ENCODE peak calls at places on chromosomes 12 and 14, in six cellular contexts. G is endothelial cell, O is K562, R is glutamatergic neuron, Z is lung, M is upper lobe of right lung. J is an unnamed sample.

GRCh38 chr12:131047789-131048610 is 94.3 kb downstream of the ADGRD1 start:
- DNase-seq in M (peak), Z (no peak), O (peak), R (no peak), G (no peak), J (peak)

GRCh38 chr14:22657861-22658260 is 13.7 kb upstream of the OR6J1 start:
- DNase-seq in M (no peak), G (no peak), R (no peak), O (no peak), Z (no peak), J (no peak)

GRCh38 chr14:78987006-78987405 is 816.8 kb downstream of the NRXN3 start:
- DNase-seq in G (no peak), M (no peak), R (no peak), Z (no peak), O (no peak), J (no peak)

GRCh38 chr12:58443273-58443980 is 476.9 kb downstream of the LRIG3 start:
- DNase-seq in G (peak), Z (no peak), R (peak), M (no peak), O (no peak), J (no peak)

GRCh38 chr12:24901975-24902461 is 46.9 kb downstream of the BCAT1 start:
- DNase-seq in R (peak), G (peak), Z (no peak), O (no peak), M (no peak), J (peak)

GRCh38 chr12:15931590-15932053 is 20.5 kb downstream of the DERA start:
- DNase-seq in G (no peak), O (no peak), R (no peak), M (no peak), Z (no peak), J (peak)

GRCh38 chr12:132872975-132873421 is 14.4 kb downstream of the CHFR start:
- DNase-seq in G (no peak), R (no peak), O (no peak), Z (no peak), M (no peak), J (no peak)

GRCh38 chr14:105092124-105092911 is 27.1 kb upstream of the GPR132 start:
- DNase-seq in Z (no peak), O (no peak), R (no peak), G (no peak), M (peak), J (peak)

GRCh38 chr14:90556050-90556477 is 159.2 kb downstream of the CALM1 start:
- DNase-seq in R (peak), M (no peak), G (peak), O (no peak), Z (no peak), J (peak)

GRCh38 chr14:23339506-23340268 is 13.0 kb downstream of the SLC22A17 start:
- DNase-seq in O (no peak), R (no peak), G (no peak), Z (no peak), M (no peak), J (no peak)

GRCh38 chr12:12943589-12944260 is 8.2 kb downstream of the GPRC5D start:
- DNase-seq in O (no peak), R (no peak), Z (no peak), G (no peak), M (no peak), J (no peak)

GRCh38 chr14:61362072-61362750 is 40.8 kb downstream of the PRKCH start:
- DNase-seq in R (no peak), O (no peak), M (no peak), G (no peak), Z (no peak), J (no peak)

GRCh38 chr12:82757059-82757458 is 70.4 kb downstream of the TMTC2 start:
- DNase-seq in M (no peak), Z (no peak), G (no peak), O (no peak), R (no peak), J (no peak)

GRCh38 chr14:96080571-96080970 is 41.4 kb downstream of the C14orf132 start:
- DNase-seq in G (no peak), M (no peak), O (no peak), Z (no peak), R (no peak), J (no peak)

GRCh38 chr14:68785817-68786490 is 6.9 kb downstream of the ZFP36L1 start:
- DNase-seq in Z (no peak), R (no peak), O (no peak), M (no peak), G (no peak), J (no peak)

GRCh38 chr12:39884616-39885125 is 221.2 kb downstream of the SLC2A13 start:
- DNase-seq in O (no peak), Z (no peak), R (no peak), M (no peak), G (no peak), J (no peak)

GRCh38 chr12:91978143-91978542 is 167.5 kb downstream of the BTG1 start:
- DNase-seq in R (no peak), Z (no peak), G (no peak), M (no peak), O (no peak), J (no peak)

GRCh38 chr14:105023791-105024480 is 3.1 kb upstream of the CDCA4 start:
- DNase-seq in R (no peak), G (no peak), Z (no peak), O (no peak), M (no peak), J (no peak)

GRCh38 chr12:98870521-98870920 is 225.4 kb downstream of the APAF1 start:
- DNase-seq in M (no peak), G (no peak), O (no peak), R (no peak), Z (no peak), J (no peak)

GRCh38 chr14:99707420-99707819 is 23.3 kb downstream of the CYP46A1 start:
- DNase-seq in M (no peak), R (no peak), G (no peak), Z (no peak), O (no peak), J (no peak)

GRCh38 chr12:122145505-122146330 is 28.3 kb downstream of the IL31 start:
- DNase-seq in R (no peak), Z (no peak), O (no peak), M (no peak), G (no peak), J (no peak)

GRCh38 chr14:85037411-85037810 is 492.5 kb upstream of the FLRT2 start:
- DNase-seq in R (no peak), G (no peak), M (no peak), O (no peak), Z (no peak), J (no peak)

GRCh38 chr12:12786371-12786715 is 884 bp downstream of the APOLD1 start:
- DNase-seq in Z (no peak), M (no peak), O (no peak), R (no peak), G (no peak), J (no peak)

GRCh38 chr12:95506707-95507523 is 33.0 kb downstream of the METAP2 start:
- DNase-seq in Z (no peak), R (no peak), O (no peak), G (no peak), M (no peak), J (no peak)

GRCh38 chr14:100838493-100839440 is 12.8 kb downstream of the MEG3 start:
- DNase-seq in O (no peak), Z (no peak), G (no peak), M (no peak), R (no peak), J (peak)

GRCh38 chr14:53389207-53389606 is 236.1 kb upstream of the DDHD1 start:
- DNase-seq in Z (no peak), M (no peak), O (no peak), G (no peak), R (no peak), J (no peak)

GRCh38 chr14:104784846-104785707 is 10.5 kb downstream of the AKT1 start:
- DNase-seq in G (no peak), O (no peak), Z (peak), R (peak), M (peak), J (no peak)

GRCh38 chr14:100900837-100901390 is 2.6 kb downstream of the RTL1 start:
- DNase-seq in G (peak), R (peak), Z (peak), O (peak), M (no peak), J (peak)

GRCh38 chr14:33959692-33960151 is 8.8 kb upstream of the EGLN3 start:
- DNase-seq in O (no peak), Z (no peak), M (no peak), G (peak), R (peak), J (no peak)

GRCh38 chr12:120466560-120467315 is 2.8 kb downstream of the SRSF9 start:
- DNase-seq in R (peak), Z (no peak), O (no peak), M (no peak), G (peak), J (peak)

GRCh38 chr14:23227566-23227965 is 10.2 kb upstream of the RNF212B start:
- DNase-seq in Z (no peak), O (no peak), M (no peak), R (no peak), G (no peak), J (no peak)

GRCh38 chr12:65019696-65020095 is 101.4 kb downstream of the WIF1 start:
- DNase-seq in M (no peak), Z (no peak), R (no peak), O (no peak), G (no peak), J (no peak)

GRCh38 chr14:91047174-91047753 is 13.2 kb downstream of the RPS6KA5 start:
- DNase-seq in Z (no peak), R (no peak), M (no peak), O (no peak), G (no peak), J (no peak)

DNA sequence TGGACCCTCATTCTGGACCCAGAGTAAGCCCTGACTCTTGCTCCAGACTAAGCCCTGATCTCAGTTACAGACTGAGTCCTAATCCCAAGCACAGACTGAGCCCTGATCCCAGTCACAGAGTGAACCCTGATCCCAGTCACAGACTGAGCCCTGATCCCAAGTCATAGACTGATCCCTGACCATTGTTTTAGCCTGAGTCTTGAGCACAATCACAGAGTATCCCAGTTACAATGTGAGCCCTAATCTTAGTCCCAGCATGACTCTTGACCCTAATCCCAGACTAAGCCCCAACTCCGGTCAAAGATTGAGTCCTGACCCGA is 240.6 kb downstream of the RBM19 start:
- DNase-seq in R (no peak), Z (no peak), O (no peak), G (no peak), M (no peak), J (no peak)
- TF ChIP-seq CTCF in R (no peak), Z (no peak), O (no peak), G (no peak), M (no peak), J (no peak)

GRCh38 chr12:19997996-19998395 is 370.3 kb upstream of the PDE3A start:
- DNase-seq in R (no peak), O (no peak), Z (no peak), G (no peak), M (no peak), J (no peak)

GRCh38 chr12:19992311-19992710 is 376.0 kb upstream of the PDE3A start:
- DNase-seq in M (no peak), O (no peak), G (no peak), Z (no peak), R (no peak), J (no peak)

GRCh38 chr12:19998968-19999792 is 369.2 kb upstream of the PDE3A start:
- DNase-seq in Z (no peak), R (no peak), G (no peak), O (no peak), M (no peak), J (no peak)

GRCh38 chr12:19999793-20000138 is 368.6 kb upstream of the PDE3A start:
- DNase-seq in M (no peak), R (no peak), Z (no peak), G (no peak), O (no peak), J (no peak)

GRCh38 chr12:19994970-19995369 is 373.4 kb upstream of the PDE3A start:
- DNase-seq in Z (no peak), M (no peak), R (no peak), G (no peak), O (no peak), J (no peak)
- TF ChIP-seq CTCF in Z (no peak), M (peak), R (no peak), G (no peak), O (no peak), J (no peak)

GRCh38 chr14:20836668-20837338 is 34.2 kb upstream of the RNASE1 start:
- DNase-seq in M (no peak), G (no peak), O (no peak), Z (no peak), R (no peak), J (no peak)
- TF ChIP-seq CTCF in M (peak), G (peak), O (peak), Z (peak), R (peak), J (peak)

DNA sequence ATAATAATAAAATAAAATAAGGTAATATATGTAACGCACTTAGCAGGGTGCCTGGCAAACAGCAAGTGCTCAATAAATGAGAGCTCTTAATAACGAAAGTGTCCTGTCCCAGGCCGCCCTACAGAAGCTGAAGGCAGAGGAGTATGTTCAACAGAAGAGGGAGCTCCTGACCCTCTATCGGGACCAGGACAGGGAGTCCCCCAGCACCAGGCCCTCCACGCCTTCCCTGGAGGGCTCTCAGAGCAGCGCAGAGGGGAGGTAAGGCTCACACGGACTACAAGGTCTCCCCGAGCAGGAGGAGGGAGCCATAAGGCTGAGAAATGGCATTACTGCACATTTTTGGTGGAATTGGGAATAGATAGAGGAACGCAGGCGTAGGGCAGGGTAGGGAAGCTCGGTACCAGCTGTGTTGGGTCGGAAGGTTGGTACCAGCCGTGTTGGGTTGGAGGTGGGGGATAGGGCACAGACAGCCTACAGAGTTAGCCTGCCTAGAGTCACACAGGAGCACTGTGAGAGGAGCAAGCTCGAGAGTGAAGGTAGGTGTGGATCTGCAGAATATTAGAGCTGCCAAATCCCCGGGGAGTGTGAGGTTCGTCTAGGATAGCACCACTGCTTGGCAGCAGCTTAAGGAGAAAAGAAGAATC is 15.4 kb downstream of the TNFRSF1A start:
- DNase-seq in Z (no peak), O (peak), M (no peak), G (peak), R (peak), J (peak)
- TF ChIP-seq CTCF in Z (peak), O (peak), M (peak), G (no peak), R (no peak), J (peak)

DNA sequence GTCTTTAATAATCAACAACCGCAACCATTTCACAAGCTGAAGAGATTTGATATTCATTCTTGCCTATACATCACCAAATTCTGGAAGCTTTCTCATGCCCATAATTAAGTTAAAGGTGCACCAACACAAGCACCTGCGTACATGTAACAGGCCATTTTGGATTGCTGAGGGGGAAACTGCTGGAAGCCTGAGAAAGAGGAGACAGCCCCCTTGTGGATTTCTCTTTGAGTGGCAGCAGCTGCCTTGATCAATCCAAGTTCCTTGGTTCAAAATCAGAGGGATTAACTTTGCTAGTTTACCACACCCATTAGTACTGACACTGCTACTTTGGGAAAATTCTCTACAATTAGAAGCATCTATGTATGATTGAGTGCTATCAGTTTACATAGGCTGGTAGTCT is 321.1 kb downstream of the NOVA1 start:
- DNase-seq in Z (no peak), R (peak), M (no peak), O (no peak), G (peak), J (peak)
- TF ChIP-seq CTCF in Z (no peak), R (peak), M (no peak), O (no peak), G (peak), J (peak)

GRCh38 chr12:62817556-62818271 is 117.2 kb downstream of the PPM1H start:
- DNase-seq in Z (no peak), G (no peak), M (no peak), O (no peak), R (no peak), J (no peak)
- TF ChIP-seq CTCF in Z (no peak), G (no peak), M (no peak), O (no peak), R (no peak), J (no peak)

GRCh38 chr12:57004651-57005050 is 1.7 kb downstream of the ZBTB39 start:
- DNase-seq in G (no peak), R (no peak), Z (no peak), O (no peak), M (no peak), J (no peak)

GRCh38 chr12:57008113-57008687 is 1.9 kb upstream of the ZBTB39 start:
- DNase-seq in M (no peak), R (no peak), G (no peak), O (no peak), Z (no peak), J (no peak)

GRCh38 chr12:57006809-57007475 is 596 bp upstream of the ZBTB39 start:
- DNase-seq in R (no peak), Z (no peak), O (no peak), M (no peak), G (no peak), J (no peak)

GRCh38 chr12:57003395-57003794 is 3.0 kb downstream of the ZBTB39 start:
- DNase-seq in G (no peak), R (no peak), Z (no peak), O (no peak), M (no peak), J (no peak)

GRCh38 chr12:57005980-57006808 is at the start of gene ZBTB39:
- DNase-seq in O (peak), G (peak), R (peak), Z (no peak), M (peak), J (peak)
- TF ChIP-seq CTCF in O (peak), G (peak), R (peak), Z (peak), M (peak), J (no peak)

GRCh38 chr12:114213055-114213561 is 192.8 kb downstream of the TBX5 start:
- DNase-seq in G (no peak), M (no peak), O (peak), Z (no peak), R (no peak), J (no peak)
- TF ChIP-seq CTCF in G (no peak), M (no peak), O (peak), Z (no peak), R (no peak), J (no peak)